ENCODE peak calls at places on chromosomes 12 and 14, in five cellular contexts. M, G, K, Y and V are unnamed samples.

GRCh38 chr12:57487055-57487596 is 742 bp upstream of the MARS1 start:
- DNase-seq in K (peak), Y (no peak), G (no peak), M (no peak), V (no peak)

GRCh38 chr14:89757313-89757939 is 197.1 kb downstream of the EFCAB11 start:
- DNase-seq in G (no peak), K (no peak), Y (no peak), M (no peak), V (no peak)

GRCh38 chr14:20387577-20387976 is 25.7 kb downstream of the TEP1 start:
- DNase-seq in Y (no peak), G (no peak), K (no peak), M (no peak), V (no peak)

GRCh38 chr12:1716215-1716862 is 25.5 kb downstream of the ADIPOR2 start:
- DNase-seq in K (no peak), M (no peak), Y (no peak), G (no peak), V (no peak)

GRCh38 chr14:80364816-80365215 is 153.5 kb upstream of the DIO2 start:
- DNase-seq in K (no peak), M (no peak), G (no peak), Y (no peak), V (no peak)

GRCh38 chr12:51546102-51546501 is 44.9 kb upstream of the SCN8A start:
- DNase-seq in G (no peak), K (no peak), M (no peak), Y (no peak), V (no peak)

GRCh38 chr14:70708717-70709570 is 67.2 kb downstream of the TTC9 start:
- DNase-seq in Y (no peak), K (no peak), G (no peak), M (no peak), V (no peak)

GRCh38 chr12:80958162-80958561 is 20.4 kb upstream of the LIN7A start:
- DNase-seq in M (no peak), Y (no peak), K (no peak), G (no peak), V (no peak)

GRCh38 chr14:75422169-75422568 is 5.7 kb upstream of the JDP2 start:
- DNase-seq in K (no peak), Y (no peak), M (peak), G (no peak), V (no peak)

GRCh38 chr14:51289169-51289568 is 49.1 kb downstream of the TMX1 start:
- DNase-seq in M (no peak), Y (no peak), K (no peak), G (no peak), V (no peak)

GRCh38 chr14:104424406-104425072 is 155.0 kb upstream of the C14orf180 start:
- DNase-seq in M (no peak), K (peak), Y (peak), G (peak), V (no peak)

GRCh38 chr14:45181806-45182205 is 46.1 kb downstream of the FANCM start:
- DNase-seq in K (no peak), Y (no peak), M (no peak), G (no peak), V (no peak)

GRCh38 chr12:68367903-68368302 is 35.7 kb upstream of the MDM1 start:
- DNase-seq in G (no peak), K (no peak), M (no peak), Y (no peak), V (no peak)

GRCh38 chr14:72824051-72824450 is 69.8 kb downstream of the DPF3 start:
- DNase-seq in Y (peak), K (no peak), G (no peak), M (no peak), V (no peak)

GRCh38 chr12:107241421-107241820 is 148.1 kb upstream of the CRY1 start:
- DNase-seq in Y (no peak), M (no peak), K (no peak), G (no peak), V (no peak)

GRCh38 chr12:51399893-51400292 is 8.7 kb upstream of the GALNT6 start:
- DNase-seq in G (no peak), K (no peak), M (no peak), Y (no peak), V (no peak)

GRCh38 chr12:73514672-73515071 is 1023.0 kb upstream of the ATXN7L3B start:
- DNase-seq in G (no peak), K (no peak), Y (no peak), M (no peak), V (no peak)

GRCh38 chr14:65243766-65244442 is 141.6 kb upstream of the MAX start:
- DNase-seq in M (no peak), G (no peak), K (no peak), Y (no peak), V (no peak)

GRCh38 chr12:44078273-44078672 is 242.4 kb downstream of the TMEM117 start:
- DNase-seq in K (no peak), Y (no peak), M (peak), G (no peak), V (no peak)

GRCh38 chr12:41739066-41739465 is 405.6 kb downstream of the GXYLT1 start:
- DNase-seq in Y (no peak), K (no peak), M (no peak), G (no peak), V (no peak)

GRCh38 chr14:60965402-60965801 is 15.5 kb downstream of the TRMT5 start:
- DNase-seq in K (no peak), M (peak), G (no peak), Y (no peak), V (no peak)

DNA sequence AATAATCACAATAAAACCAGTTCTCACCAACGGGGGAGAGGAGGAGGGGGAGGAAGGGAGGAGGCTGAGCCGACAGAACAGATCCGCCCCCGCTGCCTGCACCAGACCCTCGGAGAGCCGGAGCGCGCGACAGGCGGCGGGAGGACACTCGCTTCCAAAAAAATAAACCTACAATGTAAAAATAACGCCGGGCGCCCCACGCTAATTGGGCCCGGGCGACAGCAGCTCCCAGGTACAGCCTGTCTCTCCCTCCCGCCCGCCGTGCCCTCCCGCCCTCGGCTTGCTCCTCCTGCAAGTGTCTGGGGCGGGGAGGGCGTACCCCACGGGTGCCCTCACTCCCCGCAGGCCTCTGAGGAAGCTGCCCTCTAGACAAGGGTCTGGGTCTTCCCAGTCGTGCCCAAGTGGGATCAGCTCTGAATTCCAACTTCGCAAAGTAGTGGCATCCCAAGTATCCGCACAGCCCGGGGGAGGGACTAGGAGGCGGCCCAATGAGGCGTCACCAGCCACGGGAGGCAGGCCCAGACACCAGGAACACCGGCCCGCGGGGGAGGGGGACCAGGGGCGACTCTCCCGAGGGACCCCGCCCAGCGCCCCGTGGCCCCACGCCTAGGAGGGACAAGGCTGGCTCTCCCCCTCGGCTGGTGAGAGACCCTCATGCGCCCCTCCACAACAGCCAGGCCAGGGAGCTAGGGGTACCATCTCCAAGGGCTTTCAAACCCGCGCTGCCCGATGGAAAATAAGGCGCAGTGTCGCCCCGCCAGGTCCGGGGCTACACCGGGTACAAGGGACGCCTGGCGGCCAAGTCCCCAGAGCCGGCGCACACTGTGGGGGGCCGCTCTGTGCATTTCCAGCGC is 1.0 kb downstream of the NCOR2 start:
- DNase-seq in G (peak), M (peak), K (peak), Y (peak), V (peak)
- TF ChIP-seq CTCF in G (no peak), M (no peak), K (peak), Y (no peak), V (peak)

GRCh38 chr14:100304825-100305445 is 1.3 kb downstream of the SLC25A29 start:
- DNase-seq in K (peak), M (peak), G (peak), Y (no peak), V (no peak)
- TF ChIP-seq CTCF in K (no peak), M (no peak), G (no peak), Y (no peak), V (no peak)

DNA sequence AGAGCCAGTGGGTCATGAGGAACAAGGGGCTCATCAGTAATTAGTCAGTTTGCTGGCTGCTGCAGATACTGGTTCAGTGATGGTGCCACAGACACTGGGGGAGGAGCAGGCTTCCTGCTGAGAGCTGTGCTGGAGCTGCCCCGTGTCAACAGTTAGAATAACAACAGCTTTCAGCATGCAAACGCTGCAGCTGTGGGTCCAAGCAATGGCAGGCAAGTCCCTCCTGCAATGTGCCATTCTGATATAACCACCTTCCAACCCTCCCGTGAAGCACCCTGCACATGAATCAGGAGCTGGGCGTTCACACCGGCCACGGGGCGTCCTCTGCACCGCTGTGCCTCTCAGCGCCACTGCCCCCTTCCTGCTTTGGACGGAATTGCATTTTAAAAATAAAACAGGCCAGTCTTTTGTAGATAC is 258.4 kb upstream of the SFSWAP start:
- DNase-seq in K (no peak), M (peak), Y (no peak), G (peak), V (peak)
- TF ChIP-seq CTCF in K (no peak), M (peak), Y (no peak), G (no peak), V (peak)

GRCh38 chr12:122449317-122449716 is 26.8 kb upstream of the CLIP1 start:
- DNase-seq in K (no peak), Y (no peak), M (peak), G (no peak), V (no peak)
- TF ChIP-seq CTCF in K (no peak), Y (no peak), M (no peak), G (no peak), V (no peak)

GRCh38 chr12:69508091-69508490 is 37.9 kb downstream of the FRS2 start:
- DNase-seq in M (no peak), K (no peak), Y (no peak), G (no peak), V (no peak)

GRCh38 chr12:69501154-69501895 is 31.1 kb downstream of the FRS2 start:
- DNase-seq in K (no peak), M (peak), G (no peak), Y (no peak), V (no peak)

GRCh38 chr12:69497308-69498026 is 27.3 kb downstream of the FRS2 start:
- DNase-seq in M (no peak), Y (no peak), G (no peak), K (no peak), V (no peak)

GRCh38 chr12:69500631-69501030 is 30.4 kb downstream of the FRS2 start:
- DNase-seq in G (no peak), K (no peak), Y (no peak), M (no peak), V (no peak)

GRCh38 chr12:69502342-69503081 is 32.3 kb downstream of the FRS2 start:
- DNase-seq in G (no peak), K (no peak), Y (no peak), M (peak), V (no peak)
- TF ChIP-seq CTCF in G (no peak), K (no peak), Y (no peak), M (no peak), V (no peak)

DNA sequence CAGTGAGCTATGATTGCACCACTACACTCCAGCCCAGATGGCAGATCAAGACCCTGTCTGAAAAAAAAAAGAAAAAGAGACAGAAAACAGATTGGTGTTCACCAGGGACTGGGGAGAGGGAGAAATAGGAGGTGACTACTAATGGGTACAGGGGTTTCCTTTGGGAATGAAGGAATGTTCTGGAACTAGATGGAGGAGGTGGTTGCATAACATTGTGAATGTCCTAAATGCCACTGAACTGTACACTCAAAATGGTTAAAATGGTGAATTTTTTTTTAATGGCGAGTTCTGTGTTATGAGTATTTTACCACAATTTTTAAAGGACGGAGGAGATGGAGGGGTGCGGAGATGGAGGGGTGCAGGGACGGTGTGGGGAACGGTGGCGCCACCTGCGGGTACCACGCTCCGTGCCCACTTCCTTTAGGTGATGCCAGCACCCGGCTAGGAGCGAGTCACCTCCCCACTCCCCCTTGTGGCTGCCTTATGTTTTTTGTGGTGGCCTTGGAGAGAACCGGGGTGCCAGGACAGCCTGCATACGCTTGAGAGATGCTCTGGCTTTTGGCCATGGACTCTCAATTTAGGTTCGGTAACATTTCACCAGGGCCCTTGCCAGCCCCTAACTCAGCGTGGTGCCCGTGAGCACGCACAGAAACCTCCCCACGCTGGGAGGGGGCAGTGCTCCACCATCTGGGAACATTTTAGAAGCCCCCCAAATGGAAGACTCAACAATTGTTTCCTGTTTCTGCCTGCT is 16.1 kb downstream of the UBC start:
- DNase-seq in K (no peak), M (peak), G (peak), Y (no peak), V (peak)
- TF ChIP-seq CTCF in K (peak), M (peak), G (peak), Y (no peak), V (peak)

DNA sequence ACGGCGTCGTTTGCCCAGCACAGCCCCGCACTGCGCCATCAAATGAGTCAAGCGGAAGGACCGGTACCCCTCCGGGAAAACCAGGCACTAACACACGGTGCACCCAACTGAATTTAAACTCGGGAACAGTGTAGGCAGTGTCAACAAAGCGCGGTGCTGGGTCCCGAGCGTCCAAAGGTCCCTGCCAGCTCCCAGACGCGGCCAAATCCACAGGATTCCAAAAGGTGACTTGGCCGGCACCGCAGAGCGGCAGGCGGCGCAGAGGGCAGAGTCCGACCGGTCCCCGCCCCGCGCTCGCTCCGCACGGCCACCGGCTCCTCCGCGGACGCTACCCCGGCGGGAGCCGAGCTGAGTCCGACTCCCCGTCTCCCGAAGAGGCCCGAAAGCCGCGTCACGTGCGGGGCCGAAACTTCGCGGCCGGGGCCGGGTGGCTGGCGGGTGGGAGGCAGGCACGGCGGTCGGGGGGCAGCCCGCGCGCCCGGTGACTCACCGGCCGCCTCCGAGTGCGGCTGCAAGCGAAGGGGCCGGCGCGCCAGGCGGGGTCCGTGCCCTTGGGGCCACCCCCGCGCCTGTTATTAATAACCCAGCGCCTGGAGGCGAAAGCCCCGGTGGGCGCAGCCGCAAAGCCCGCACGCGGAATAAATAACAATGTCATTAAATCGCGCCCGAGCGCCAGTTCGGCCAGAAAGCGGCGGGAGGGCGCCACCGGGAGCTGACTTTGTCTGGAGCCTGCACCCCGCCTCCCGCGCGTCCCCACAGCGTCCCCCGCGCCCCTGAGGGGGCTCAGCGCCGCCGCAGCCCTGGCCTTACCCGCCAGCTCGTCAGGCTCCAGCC is 823 bp downstream of the DENND5B start:
- DNase-seq in G (peak), K (peak), Y (peak), M (peak), V (peak)
- TF ChIP-seq CTCF in G (peak), K (no peak), Y (no peak), M (no peak), V (no peak)

DNA sequence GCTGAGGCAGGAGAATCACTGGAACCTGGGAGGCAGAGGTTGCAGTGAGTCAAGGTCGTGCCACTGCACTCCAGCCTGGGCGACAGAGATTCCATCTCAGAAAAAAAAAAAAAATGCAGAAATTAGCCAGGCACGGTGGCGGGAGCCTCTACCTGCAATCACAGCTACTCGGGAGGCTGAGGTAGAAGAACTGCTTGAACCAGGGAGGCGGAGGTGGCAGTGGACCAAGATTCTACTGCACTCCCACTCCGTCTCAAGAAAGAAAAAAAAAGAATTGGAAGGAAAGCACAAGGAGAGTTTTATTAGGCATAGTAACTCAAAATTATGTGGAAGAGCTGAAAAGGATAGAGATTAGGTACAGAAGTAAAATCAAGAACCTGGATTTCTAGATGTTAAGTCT is 20.8 kb upstream of the AMHR2 start:
- DNase-seq in G (no peak), M (no peak), K (no peak), Y (no peak), V (no peak)
- TF ChIP-seq CTCF in G (no peak), M (no peak), K (no peak), Y (no peak), V (no peak)